ENCODE peak calls at places on chromosomes 6 and 20, in five cellular contexts. One of them, this sample, is unnamed.

GRCh38 chr20:32316667-32317066 is 39.2 kb downstream of the KIF3B start:
- DNase-seq in activated gamma-delta T cell treated with Interleukin-2 at 50 U/mL for 16 hours: no peak
- DNase-seq in tibial artery: no peak
- DNase-seq in cardiac septum: no peak
- DNase-seq in esophagus muscularis mucosa: no peak
- DNase-seq in this sample: no peak

GRCh38 chr6:75368151-75368779 is 83.7 kb upstream of the TMEM30A start:
- DNase-seq in cardiac septum: no peak
- DNase-seq in esophagus muscularis mucosa: no peak
- DNase-seq in activated gamma-delta T cell treated with Interleukin-2 at 50 U/mL for 16 hours: no peak
- DNase-seq in tibial artery: no peak
- DNase-seq in this sample: no peak

GRCh38 chr6:97586344-97586743 is 303.3 kb upstream of the MMS22L start:
- DNase-seq in esophagus muscularis mucosa: no peak
- DNase-seq in activated gamma-delta T cell treated with Interleukin-2 at 50 U/mL for 16 hours: no peak
- DNase-seq in tibial artery: no peak
- DNase-seq in cardiac septum: no peak
- DNase-seq in this sample: no peak

GRCh38 chr20:63673951-63674350 is 15.8 kb downstream of the RTEL1 start:
- DNase-seq in esophagus muscularis mucosa: no peak
- DNase-seq in cardiac septum: no peak
- DNase-seq in activated gamma-delta T cell treated with Interleukin-2 at 50 U/mL for 16 hours: no peak
- DNase-seq in tibial artery: no peak
- DNase-seq in this sample: no peak

GRCh38 chr6:706161-706560 is 13.2 kb upstream of the EXOC2 start:
- DNase-seq in activated gamma-delta T cell treated with Interleukin-2 at 50 U/mL for 16 hours: no peak
- DNase-seq in tibial artery: no peak
- DNase-seq in esophagus muscularis mucosa: no peak
- DNase-seq in cardiac septum: no peak
- DNase-seq in this sample: no peak

GRCh38 chr20:44582321-44583025 is at the start of gene PKIG:
- DNase-seq in tibial artery: no peak
- DNase-seq in activated gamma-delta T cell treated with Interleukin-2 at 50 U/mL for 16 hours: no peak
- DNase-seq in esophagus muscularis mucosa: no peak
- DNase-seq in cardiac septum: no peak
- DNase-seq in this sample: peak; percentile 78

GRCh38 chr20:11851646-11852045 is 66.0 kb upstream of the BTBD3 start:
- DNase-seq in cardiac septum: no peak
- DNase-seq in activated gamma-delta T cell treated with Interleukin-2 at 50 U/mL for 16 hours: no peak
- DNase-seq in tibial artery: no peak
- DNase-seq in esophagus muscularis mucosa: no peak
- DNase-seq in this sample: no peak

GRCh38 chr6:159983641-159984080 is 14.8 kb downstream of the IGF2R start:
- DNase-seq in tibial artery: no peak
- DNase-seq in cardiac septum: no peak
- DNase-seq in esophagus muscularis mucosa: no peak
- DNase-seq in activated gamma-delta T cell treated with Interleukin-2 at 50 U/mL for 16 hours: no peak
- DNase-seq in this sample: no peak

GRCh38 chr6:8645212-8645611 is 209.9 kb upstream of the SLC35B3 start:
- DNase-seq in activated gamma-delta T cell treated with Interleukin-2 at 50 U/mL for 16 hours: no peak
- DNase-seq in cardiac septum: no peak
- DNase-seq in esophagus muscularis mucosa: no peak
- DNase-seq in tibial artery: no peak
- DNase-seq in this sample: no peak

GRCh38 chr20:5282561-5282960 is 34.2 kb downstream of the PROKR2 start:
- DNase-seq in esophagus muscularis mucosa: no peak
- DNase-seq in tibial artery: no peak
- DNase-seq in cardiac septum: no peak
- DNase-seq in activated gamma-delta T cell treated with Interleukin-2 at 50 U/mL for 16 hours: no peak
- DNase-seq in this sample: no peak

GRCh38 chr6:85404497-85405174 is 45.2 kb upstream of the NT5E start:
- DNase-seq in esophagus muscularis mucosa: no peak
- DNase-seq in tibial artery: no peak
- DNase-seq in activated gamma-delta T cell treated with Interleukin-2 at 50 U/mL for 16 hours: no peak
- DNase-seq in cardiac septum: no peak
- DNase-seq in this sample: no peak

GRCh38 chr6:32175322-32175710 is 568 bp downstream of the AGPAT1 start:
- DNase-seq in cardiac septum: no peak
- DNase-seq in esophagus muscularis mucosa: no peak
- DNase-seq in tibial artery: no peak
- DNase-seq in activated gamma-delta T cell treated with Interleukin-2 at 50 U/mL for 16 hours: no peak
- DNase-seq in this sample: no peak

GRCh38 chr6:170067923-170068360 is 222.9 kb downstream of the DLL1 start:
- DNase-seq in activated gamma-delta T cell treated with Interleukin-2 at 50 U/mL for 16 hours: no peak
- DNase-seq in cardiac septum: peak; percentile 58
- DNase-seq in tibial artery: peak; percentile 43
- DNase-seq in esophagus muscularis mucosa: no peak
- DNase-seq in this sample: no peak

GRCh38 chr6:132764370-132764769 is 6.7 kb upstream of the VNN2 start:
- DNase-seq in activated gamma-delta T cell treated with Interleukin-2 at 50 U/mL for 16 hours: no peak
- DNase-seq in esophagus muscularis mucosa: no peak
- DNase-seq in cardiac septum: no peak
- DNase-seq in tibial artery: no peak
- DNase-seq in this sample: peak; percentile 33

GRCh38 chr6:110935171-110935570 is 23.3 kb upstream of the GTF3C6 start:
- DNase-seq in activated gamma-delta T cell treated with Interleukin-2 at 50 U/mL for 16 hours: no peak
- DNase-seq in cardiac septum: no peak
- DNase-seq in esophagus muscularis mucosa: no peak
- DNase-seq in tibial artery: no peak
- DNase-seq in this sample: no peak

GRCh38 chr6:77926198-77926752 is 273.4 kb downstream of the MEI4 start:
- DNase-seq in activated gamma-delta T cell treated with Interleukin-2 at 50 U/mL for 16 hours: no peak
- DNase-seq in tibial artery: no peak
- DNase-seq in cardiac septum: no peak
- DNase-seq in esophagus muscularis mucosa: no peak
- DNase-seq in this sample: no peak

GRCh38 chr6:78701407-78701806 is 165.9 kb upstream of the IRAK1BP1 start:
- DNase-seq in tibial artery: no peak
- DNase-seq in activated gamma-delta T cell treated with Interleukin-2 at 50 U/mL for 16 hours: no peak
- DNase-seq in esophagus muscularis mucosa: no peak
- DNase-seq in cardiac septum: no peak
- DNase-seq in this sample: no peak

GRCh38 chr6:35084511-35085203 is 56.5 kb downstream of the TCP11 start:
- DNase-seq in activated gamma-delta T cell treated with Interleukin-2 at 50 U/mL for 16 hours: no peak
- DNase-seq in cardiac septum: no peak
- DNase-seq in esophagus muscularis mucosa: no peak
- DNase-seq in tibial artery: peak; percentile 55
- DNase-seq in this sample: no peak

GRCh38 chr6:168219167-168219566 is 100.4 kb downstream of the DACT2 start:
- DNase-seq in esophagus muscularis mucosa: no peak
- DNase-seq in tibial artery: no peak
- DNase-seq in cardiac septum: no peak
- DNase-seq in activated gamma-delta T cell treated with Interleukin-2 at 50 U/mL for 16 hours: no peak
- DNase-seq in this sample: peak; percentile 84

This sample was measured in psoas muscle.